ENCODE peak calls at places on chromosome 13, in six cellular contexts. D is fibroblast of lung, Q is pancreas, X is uterus, Y is stomach, R is prostate gland. W is an unnamed sample. For H3K27me3, the result is how much of the 10 kb centered on the place peaks cover.

GRCh38 chr13:79648191-79648590 is 167.2 kb downstream of the NDFIP2 start:
- DNase-seq in D (no peak), Q (no peak), X (no peak), Y (no peak), R (no peak), W (no peak)

GRCh38 chr13:95659500-95659899 is 15.0 kb upstream of the DZIP1 start:
- DNase-seq in D (no peak), Q (no peak), X (no peak), Y (no peak), R (no peak), W (no peak)

GRCh38 chr13:111431241-111431640 is 110.8 kb downstream of the TEX29 start:
- DNase-seq in D (no peak), Q (no peak), X (no peak), Y (no peak), R (no peak), W (no peak)

GRCh38 chr13:28527629-28528028 is 32.7 kb upstream of the FLT1 start:
- DNase-seq in D (no peak), Q (no peak), X (no peak), Y (no peak), R (no peak), W (no peak)

GRCh38 chr13:33971305-33971819 is 153.4 kb downstream of the RFC3 start:
- DNase-seq in D (no peak), Q (no peak), X (no peak), Y (no peak), R (no peak), W (no peak)

GRCh38 chr13:54356849-54357248 is 1328.2 kb downstream of the OLFM4 start:
- DNase-seq in D (no peak), Q (no peak), X (no peak), Y (no peak), R (no peak), W (no peak)

GRCh38 chr13:45068036-45069001 is 52.0 kb upstream of the GTF2F2 start:
- DNase-seq in D (no peak), Q (no peak), X (no peak), Y (no peak), R (no peak), W (no peak)

GRCh38 chr13:90746230-90746629 is 601.3 kb upstream of the MIR17HG start:
- DNase-seq in D (no peak), Q (no peak), X (no peak), Y (no peak), R (no peak), W (no peak)

GRCh38 chr13:75675421-75675820 is 39.3 kb downstream of the LMO7 start:
- DNase-seq in D (peak), Q (no peak), X (no peak), Y (no peak), R (no peak), W (no peak)

GRCh38 chr13:38386421-38386820 is 36.8 kb downstream of the UFM1 start:
- DNase-seq in D (peak), Q (no peak), X (no peak), Y (no peak), R (no peak), W (no peak)

GRCh38 chr13:92804346-92804745 is 422.3 kb upstream of the GPC6 start:
- DNase-seq in D (peak), Q (no peak), X (no peak), Y (no peak), R (no peak), W (no peak)

GRCh38 chr13:36912983-36913382 is 7.1 kb downstream of the SMAD9 start:
- DNase-seq in D (no peak), Q (no peak), X (no peak), Y (no peak), R (no peak), W (no peak)

GRCh38 chr13:44243198-44243852 is 130.3 kb upstream of the SERP2 start:
- DNase-seq in D (peak), Q (no peak), X (peak), Y (peak), R (no peak), W (peak)

DNA sequence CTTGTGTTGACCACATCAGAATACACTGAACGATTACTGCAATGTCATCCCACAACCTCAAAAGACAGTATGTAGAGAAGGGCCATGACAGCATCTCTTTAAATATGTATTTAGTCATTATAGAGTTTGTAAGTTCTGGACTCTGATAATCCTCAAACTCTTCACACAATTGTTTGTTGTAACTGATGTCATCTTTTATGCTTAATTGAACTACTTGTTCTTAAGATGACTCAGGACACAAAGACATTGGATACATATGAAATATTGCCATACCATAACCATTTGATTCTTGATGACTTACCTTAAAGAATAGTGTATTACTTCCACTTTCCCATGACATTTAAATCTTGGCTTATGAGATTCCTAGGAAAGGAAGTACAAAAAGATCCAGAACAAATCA is 347.6 kb downstream of the KLF5 start:
- DNase-seq in D (no peak), Q (no peak), X (no peak), Y (no peak), R (no peak), W (no peak)
- H3K27ac ChIP-seq in D (no peak), Q (no peak), X (no peak), Y (no peak), R (no peak), W (no peak)

GRCh38 chr13:22740264-22740663 is 440.5 kb upstream of the SGCG start:
- DNase-seq in D (peak), Q (no peak), X (no peak), Y (no peak), R (no peak), W (no peak)
- TF ChIP-seq CTCF in D (peak), Q (no peak), X (no peak), Y (no peak), R (no peak), W (no peak)

DNA sequence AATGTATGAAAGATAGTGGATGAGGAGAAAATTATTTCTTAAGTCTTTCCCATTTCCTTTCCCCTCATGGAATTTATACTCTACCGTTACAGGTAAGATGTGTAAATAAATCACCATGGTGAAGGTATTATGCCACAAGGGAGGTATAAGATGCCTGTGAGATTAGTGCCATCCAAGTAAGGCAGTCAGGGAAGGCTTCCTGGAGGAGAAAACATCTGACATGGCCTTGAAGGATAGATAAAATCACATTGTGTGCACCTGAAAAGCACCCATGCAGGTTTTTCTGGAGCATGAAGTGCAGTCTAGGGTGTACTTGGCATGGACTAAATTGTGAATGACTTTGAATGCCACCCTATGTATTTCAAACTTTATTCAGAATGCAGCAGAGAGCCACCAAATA is 15.3 kb downstream of the MBNL2 start:
- DNase-seq in D (no peak), Q (no peak), X (no peak), Y (no peak), R (no peak), W (no peak)
- H3K27me3 ChIP-seq in D (under half), Q (under half), X (under half), Y (under half), R (under half), W (under half)

GRCh38 chr13:98206946-98207345 is 29.9 kb upstream of the RNF113B start:
- DNase-seq in D (peak), Q (no peak), X (no peak), Y (no peak), R (peak), W (no peak)
- H3K27ac ChIP-seq in D (peak), Q (no peak), X (peak), Y (peak), R (peak), W (peak)

GRCh38 chr13:113632706-113633484 is 25.1 kb downstream of the ATP4B start:
- DNase-seq in D (no peak), Q (no peak), X (no peak), Y (no peak), R (no peak), W (no peak)

GRCh38 chr13:113630804-113631203 is 27.2 kb downstream of the ATP4B start:
- DNase-seq in D (no peak), Q (no peak), X (no peak), Y (no peak), R (no peak), W (no peak)

GRCh38 chr13:113629814-113630213 is 28.2 kb downstream of the ATP4B start:
- DNase-seq in D (no peak), Q (no peak), X (no peak), Y (no peak), R (no peak), W (no peak)

GRCh38 chr13:113630296-113630695 is 27.7 kb downstream of the ATP4B start:
- DNase-seq in D (no peak), Q (no peak), X (no peak), Y (no peak), R (no peak), W (no peak)

GRCh38 chr13:113631341-113632095 is 26.5 kb downstream of the ATP4B start:
- DNase-seq in D (no peak), Q (no peak), X (no peak), Y (no peak), R (no peak), W (no peak)
- TF ChIP-seq CTCF in D (no peak), Q (no peak), X (no peak), Y (no peak), R (no peak), W (no peak)

DNA sequence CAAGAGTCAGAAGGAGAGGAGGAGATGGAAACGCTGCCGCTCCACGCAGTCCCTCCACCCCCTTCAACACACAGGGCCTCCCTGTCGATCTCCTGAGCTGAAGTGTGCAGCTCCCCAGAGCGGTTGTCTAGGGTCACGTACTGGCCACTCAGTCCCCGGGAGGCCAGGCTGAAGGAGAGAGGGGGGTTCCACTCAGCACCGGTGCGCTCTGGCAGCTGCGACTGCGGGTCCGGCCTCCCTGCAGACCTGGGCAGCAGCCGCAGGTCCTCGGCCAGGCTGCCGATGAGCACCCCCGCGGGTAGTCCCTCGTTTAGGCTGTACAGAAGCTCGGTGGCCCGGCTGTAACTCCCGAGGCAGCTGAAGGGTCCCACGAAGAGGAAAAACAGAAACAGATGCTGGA is 2.1 kb downstream of the PCDH20 start:
- DNase-seq in D (no peak), Q (no peak), X (no peak), Y (no peak), R (no peak), W (no peak)
- H3K27me3 ChIP-seq in D (under half), Q (under half), X (under half), Y (under half), R (under half), W (under half)

DNA sequence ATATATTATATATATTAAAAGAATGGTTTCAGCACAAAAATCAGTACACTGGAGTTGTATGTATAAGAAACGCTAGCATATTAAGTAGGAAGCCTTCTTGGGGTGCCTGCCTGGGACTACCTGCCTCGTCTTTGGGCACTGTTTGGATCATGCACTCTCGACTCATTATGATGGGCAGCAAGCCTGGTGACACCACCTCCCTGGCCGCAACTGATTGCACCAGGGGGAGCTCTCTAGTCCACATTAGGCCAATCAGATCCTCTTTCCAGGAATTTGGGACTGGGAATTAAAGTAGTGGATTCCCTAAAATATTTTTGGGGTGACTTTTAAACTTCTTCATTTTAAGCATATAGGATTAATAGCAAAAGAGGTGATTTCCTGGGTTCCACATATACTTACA is 56.0 kb upstream of the RGCC start:
- DNase-seq in D (no peak), Q (no peak), X (no peak), Y (no peak), R (no peak), W (no peak)
- H3K27ac ChIP-seq in D (no peak), Q (no peak), X (no peak), Y (no peak), R (no peak), W (no peak)